ENCODE peak calls at places on chromosomes 3 and 15, in six cellular contexts. N, D, Q, S, Z and H are unnamed samples.

GRCh38 chr15:81278306-81279029 is 45.5 kb downstream of the STARD5 start:
- ATAC-seq in N (no peak), D (no peak), Q (no peak), S (no peak), Z (no peak), H (no peak)

GRCh38 chr3:48157215-48157840 is 30.9 kb downstream of the CDC25A start:
- ATAC-seq in N (no peak), D (no peak), Q (no peak), S (no peak), Z (no peak), H (no peak)

GRCh38 chr3:41033956-41034519 is 165.3 kb upstream of the CTNNB1 start:
- ATAC-seq in N (no peak), D (no peak), Q (no peak), S (no peak), Z (no peak), H (no peak)

GRCh38 chr15:67991706-67992105 is 62.4 kb upstream of the PIAS1 start:
- ATAC-seq in N (no peak), D (no peak), Q (no peak), S (no peak), Z (no peak), H (no peak)

GRCh38 chr3:151880326-151880725 is 6.9 kb downstream of the SUCNR1 start:
- ATAC-seq in N (no peak), D (no peak), Q (no peak), S (no peak), Z (no peak), H (no peak)

GRCh38 chr15:99148851-99149276 is 44.0 kb downstream of the SYNM start:
- ATAC-seq in N (no peak), D (peak; percentile 63), Q (no peak), S (no peak), Z (no peak), H (no peak)

GRCh38 chr15:69298354-69298696 is 387 bp upstream of the PAQR5 start:
- ATAC-seq in N (no peak), D (no peak), Q (no peak), S (no peak), Z (no peak), H (no peak)

GRCh38 chr15:95663156-95663831 is 667.2 kb upstream of the NR2F2 start:
- ATAC-seq in N (no peak), D (no peak), Q (no peak), S (no peak), Z (no peak), H (no peak)

GRCh38 chr15:52113708-52114107 is 1.1 kb upstream of the BCL2L10 start:
- ATAC-seq in N (no peak), D (no peak), Q (no peak), S (no peak), Z (no peak), H (no peak)

GRCh38 chr3:177109688-177110087 is 87.6 kb downstream of the TBL1XR1 start:
- ATAC-seq in N (peak; percentile 92), D (peak; percentile 19), Q (no peak), S (peak; percentile 70), Z (no peak), H (peak; percentile 66)

GRCh38 chr3:5212625-5213573 is 25.4 kb downstream of the EDEM1 start:
- ATAC-seq in N (no peak), D (no peak), Q (peak; percentile 34), S (no peak), Z (no peak), H (no peak)

GRCh38 chr3:36689560-36689959 is 74.8 kb downstream of the DCLK3 start:
- ATAC-seq in N (no peak), D (no peak), Q (no peak), S (no peak), Z (no peak), H (no peak)

GRCh38 chr3:126745760-126746394 is 41.8 kb downstream of the CHCHD6 start:
- ATAC-seq in N (no peak), D (peak; percentile 73), Q (no peak), S (no peak), Z (peak; percentile 16), H (no peak)

GRCh38 chr3:130963878-130964277 is 62.7 kb downstream of the ASTE1 start:
- ATAC-seq in N (no peak), D (no peak), Q (no peak), S (no peak), Z (no peak), H (no peak)

GRCh38 chr15:90211440-90212168 is 10.5 kb downstream of the SEMA4B start:
- ATAC-seq in N (peak; percentile 12), D (peak; percentile 26), Q (no peak), S (no peak), Z (no peak), H (peak; percentile 17)

GRCh38 chr3:21846976-21847375 is 96.0 kb upstream of the ZNF385D start:
- ATAC-seq in N (no peak), D (no peak), Q (no peak), S (no peak), Z (no peak), H (no peak)

GRCh38 chr15:85742186-85742751 is 52.5 kb downstream of the KLHL25 start:
- ATAC-seq in N (no peak), D (peak; percentile 29), Q (no peak), S (no peak), Z (peak; percentile 19), H (no peak)

GRCh38 chr3:58683001-58683845 is 16.6 kb upstream of the FAM3D start:
- ATAC-seq in N (no peak), D (no peak), Q (peak; percentile 48), S (no peak), Z (no peak), H (peak; percentile 9)

GRCh38 chr3:5376761-5377160 is 189.3 kb downstream of the EDEM1 start:
- ATAC-seq in N (no peak), D (no peak), Q (no peak), S (no peak), Z (no peak), H (peak; percentile 77)

GRCh38 chr15:69725957-69726356 is 273.3 kb downstream of the RPLP1 start:
- ATAC-seq in N (peak; percentile 64), D (peak; percentile 71), Q (no peak), S (no peak), Z (no peak), H (peak; percentile 64)

GRCh38 chr15:70833897-70834765 is 19.8 kb downstream of the LARP6 start:
- ATAC-seq in N (no peak), D (no peak), Q (no peak), S (no peak), Z (no peak), H (no peak)

GRCh38 chr3:82707035-82707434 is 945.6 kb upstream of the GBE1 start:
- ATAC-seq in N (no peak), D (no peak), Q (no peak), S (no peak), Z (no peak), H (no peak)

GRCh38 chr3:94173667-94174434 is 111.0 kb downstream of the NSUN3 start:
- ATAC-seq in N (no peak), D (no peak), Q (no peak), S (no peak), Z (no peak), H (no peak)

GRCh38 chr3:183087184-183087583 is 12.1 kb downstream of the MCCC1 start:
- ATAC-seq in N (no peak), D (no peak), Q (no peak), S (no peak), Z (no peak), H (no peak)

GRCh38 chr15:63615935-63616334 is 18.7 kb downstream of the FBXL22 start:
- ATAC-seq in N (no peak), D (no peak), Q (no peak), S (no peak), Z (no peak), H (no peak)

GRCh38 chr3:52204337-52205073 is 6.5 kb downstream of the ALAS1 start:
- ATAC-seq in N (peak; percentile 51), D (no peak), Q (peak; percentile 20), S (no peak), Z (no peak), H (no peak)

GRCh38 chr15:85741021-85741421 is 53.7 kb downstream of the KLHL25 start:
- ATAC-seq in N (no peak), D (no peak), Q (no peak), S (no peak), Z (no peak), H (no peak)

GRCh38 chr15:85116066-85116465 is 134.4 kb downstream of the PDE8A start:
- ATAC-seq in N (no peak), D (no peak), Q (no peak), S (no peak), Z (no peak), H (no peak)

GRCh38 chr3:54211097-54211496 is 88.7 kb downstream of the CACNA2D3 start:
- ATAC-seq in N (no peak), D (peak; percentile 77), Q (no peak), S (no peak), Z (no peak), H (no peak)

GRCh38 chr3:177528306-177529070 is 331.2 kb upstream of the TBL1XR1 start:
- ATAC-seq in N (no peak), D (no peak), Q (no peak), S (no peak), Z (no peak), H (no peak)

GRCh38 chr3:129734449-129734848 is 128.0 kb upstream of the PLXND1 start:
- ATAC-seq in N (no peak), D (no peak), Q (no peak), S (no peak), Z (no peak), H (no peak)

GRCh38 chr3:159731254-159731653 is 257.4 kb upstream of the IL12A start:
- ATAC-seq in N (no peak), D (no peak), Q (no peak), S (no peak), Z (no peak), H (no peak)

GRCh38 chr3:105367063-105367405 is 325 bp downstream of the ALCAM start:
- ATAC-seq in N (no peak), D (no peak), Q (no peak), S (no peak), Z (peak; percentile 4), H (peak; percentile 22)

GRCh38 chr15:96359772-96360498 is 29.4 kb downstream of the NR2F2 start:
- ATAC-seq in N (no peak), D (peak; percentile 34), Q (no peak), S (no peak), Z (peak; percentile 51), H (no peak)

GRCh38 chr15:23797747-23798157 is 110.6 kb upstream of the NDN start:
- ATAC-seq in N (no peak), D (no peak), Q (no peak), S (no peak), Z (no peak), H (no peak)

GRCh38 chr15:30984542-30984941 is 6.9 kb downstream of the MTMR10 start:
- ATAC-seq in N (no peak), D (peak; percentile 41), Q (no peak), S (no peak), Z (no peak), H (peak; percentile 60)

GRCh38 chr3:126394179-126394976 is at the start of gene CFAP100:
- ATAC-seq in N (no peak), D (peak; percentile 57), Q (no peak), S (no peak), Z (peak; percentile 74), H (no peak)

GRCh38 chr15:100141304-100142080 is 200.3 kb downstream of the ADAMTS17 start:
- ATAC-seq in N (no peak), D (no peak), Q (no peak), S (no peak), Z (peak; percentile 48), H (no peak)

GRCh38 chr3:66715806-66716205 is 215.0 kb upstream of the LRIG1 start:
- ATAC-seq in N (no peak), D (no peak), Q (no peak), S (no peak), Z (no peak), H (no peak)